ENCODE peak calls at places on chromosomes 6 and 20, in four cellular contexts. One of them, this sample, is unnamed.

GRCh38 chr20:48406462-48407235 is 421.1 kb downstream of the PREX1 start:
- DNase-seq in erythroblast: no peak
- DNase-seq in stimulated activated CD4-positive, alpha-beta T cell treated with anti-CD3 and anti-CD28 coated beads, Interleukin-4, amount 100 ng/mL, for 24 hours: no peak
- DNase-seq in HL-60: no peak
- DNase-seq in this sample: no peak

GRCh38 chr6:1689141-1689540 is 79.4 kb downstream of the FOXC1 start:
- DNase-seq in erythroblast: no peak
- DNase-seq in stimulated activated CD4-positive, alpha-beta T cell treated with anti-CD3 and anti-CD28 coated beads, Interleukin-4, amount 100 ng/mL, for 24 hours: no peak
- DNase-seq in HL-60: no peak
- DNase-seq in this sample: no peak

GRCh38 chr6:46465294-46466165 is 25.7 kb downstream of the RCAN2 start:
- DNase-seq in stimulated activated CD4-positive, alpha-beta T cell treated with anti-CD3 and anti-CD28 coated beads, Interleukin-4, amount 100 ng/mL, for 24 hours: no peak
- DNase-seq in erythroblast: no peak
- DNase-seq in HL-60: no peak
- DNase-seq in this sample: no peak

GRCh38 chr20:45976132-45976531 is 4.1 kb upstream of the ZNF335 start:
- DNase-seq in HL-60: no peak
- DNase-seq in erythroblast: no peak
- DNase-seq in stimulated activated CD4-positive, alpha-beta T cell treated with anti-CD3 and anti-CD28 coated beads, Interleukin-4, amount 100 ng/mL, for 24 hours: no peak
- DNase-seq in this sample: no peak

GRCh38 chr20:2332711-2333110 is 36.9 kb downstream of the TGM3 start:
- DNase-seq in erythroblast: no peak
- DNase-seq in HL-60: no peak
- DNase-seq in stimulated activated CD4-positive, alpha-beta T cell treated with anti-CD3 and anti-CD28 coated beads, Interleukin-4, amount 100 ng/mL, for 24 hours: no peak
- DNase-seq in this sample: no peak

GRCh38 chr6:56821005-56821432 is 133.9 kb upstream of the BEND6 start:
- DNase-seq in HL-60: no peak
- DNase-seq in erythroblast: no peak
- DNase-seq in stimulated activated CD4-positive, alpha-beta T cell treated with anti-CD3 and anti-CD28 coated beads, Interleukin-4, amount 100 ng/mL, for 24 hours: no peak
- DNase-seq in this sample: no peak

GRCh38 chr20:61934716-61935530 is 130.8 kb downstream of the TAF4 start:
- DNase-seq in stimulated activated CD4-positive, alpha-beta T cell treated with anti-CD3 and anti-CD28 coated beads, Interleukin-4, amount 100 ng/mL, for 24 hours: no peak
- DNase-seq in HL-60: no peak
- DNase-seq in erythroblast: no peak
- DNase-seq in this sample: no peak

GRCh38 chr6:89140347-89141159 is 5.3 kb upstream of the PM20D2 start:
- DNase-seq in HL-60: no peak
- DNase-seq in stimulated activated CD4-positive, alpha-beta T cell treated with anti-CD3 and anti-CD28 coated beads, Interleukin-4, amount 100 ng/mL, for 24 hours: no peak
- DNase-seq in erythroblast: no peak
- DNase-seq in this sample: no peak

GRCh38 chr20:46342451-46343357 is 34.4 kb upstream of the CDH22 start:
- DNase-seq in stimulated activated CD4-positive, alpha-beta T cell treated with anti-CD3 and anti-CD28 coated beads, Interleukin-4, amount 100 ng/mL, for 24 hours: no peak
- DNase-seq in HL-60: no peak
- DNase-seq in erythroblast: no peak
- DNase-seq in this sample: no peak

GRCh38 chr20:51588762-51589161 is 46.2 kb upstream of the NFATC2 start:
- DNase-seq in HL-60: no peak
- DNase-seq in erythroblast: no peak
- DNase-seq in stimulated activated CD4-positive, alpha-beta T cell treated with anti-CD3 and anti-CD28 coated beads, Interleukin-4, amount 100 ng/mL, for 24 hours: no peak
- DNase-seq in this sample: no peak

GRCh38 chr20:39136145-39136544 is 174.0 kb downstream of the DHX35 start:
- DNase-seq in stimulated activated CD4-positive, alpha-beta T cell treated with anti-CD3 and anti-CD28 coated beads, Interleukin-4, amount 100 ng/mL, for 24 hours: no peak
- DNase-seq in erythroblast: no peak
- DNase-seq in HL-60: no peak
- DNase-seq in this sample: no peak

GRCh38 chr6:86031713-86032112 is 389.0 kb upstream of the SYNCRIP start:
- DNase-seq in stimulated activated CD4-positive, alpha-beta T cell treated with anti-CD3 and anti-CD28 coated beads, Interleukin-4, amount 100 ng/mL, for 24 hours: no peak
- DNase-seq in HL-60: no peak
- DNase-seq in erythroblast: no peak
- DNase-seq in this sample: no peak